ENCODE peak calls at places on chromosomes 4 and X, in nine cellular contexts. C is upper lobe of right lung; A is MM.1S; G is sigmoid colon; Z is neuronal stem cell; S is aorta; D is pancreas; P is PC-3; W is CD8-positive, alpha-beta T cell. R is an unnamed sample.

GRCh38 chr4:182764642-182765041 is 152.5 kb downstream of the DCTD start:
- DNase-seq in C (no peak), A (no peak), G (no peak), Z (no peak), S (no peak), D (no peak), P (no peak), W (no peak), R (no peak)

GRCh38 chr4:65023877-65024670 is 614.8 kb upstream of the TECRL start:
- DNase-seq in C (no peak), A (no peak), G (no peak), Z (no peak), S (no peak), D (no peak), P (no peak), W (no peak), R (no peak)

GRCh38 chr4:41257257-41257900 is 651 bp downstream of the UCHL1 start:
- DNase-seq in C (peak; percentile 80), A (peak; percentile 91), G (peak; percentile 70), Z (peak; percentile 53), S (peak; percentile 56), D (peak; percentile 35), P (no peak), W (no peak), R (peak; percentile 80)

GRCh38 chr4:110122201-110122600 is 76.2 kb downstream of the ELOVL6 start:
- DNase-seq in C (no peak), A (no peak), G (no peak), Z (no peak), S (no peak), D (no peak), P (no peak), W (no peak), R (no peak)

GRCh38 chr4:129352480-129352879 is 256.5 kb downstream of the C4orf33 start:
- DNase-seq in C (no peak), A (peak; percentile 62), G (no peak), Z (no peak), S (no peak), D (no peak), P (no peak), W (no peak), R (no peak)

GRCh38 chr4:168856312-168856711 is 153.7 kb downstream of the CBR4 start:
- DNase-seq in C (no peak), A (no peak), G (no peak), Z (no peak), S (no peak), D (no peak), P (peak; percentile 16), W (no peak), R (no peak)

GRCh38 chrX:132022863-132023116 is 312 bp upstream of the STK26 start:
- DNase-seq in C (no peak), A (peak; percentile 15), G (no peak), Z (no peak), S (no peak), D (no peak), P (no peak), W (no peak), R (no peak)

GRCh38 chr4:13547563-13548041 is 3.3 kb upstream of the NKX3-2 start:
- DNase-seq in C (no peak), A (peak; percentile 56), G (peak; percentile 79), Z (no peak), S (no peak), D (no peak), P (no peak), W (peak; percentile 45), R (no peak)

GRCh38 chr4:185772391-185773093 is 39.5 kb downstream of the SORBS2 start:
- DNase-seq in C (no peak), A (peak; percentile 93), G (no peak), Z (no peak), S (no peak), D (no peak), P (no peak), W (no peak), R (no peak)

GRCh38 chr4:113433116-113433515 is 328.4 kb downstream of the CAMK2D start:
- DNase-seq in C (no peak), A (no peak), G (no peak), Z (no peak), S (no peak), D (no peak), P (no peak), W (no peak), R (no peak)

GRCh38 chr4:109998867-109999303 is 86.2 kb downstream of the EGF start:
- DNase-seq in C (no peak), A (peak; percentile 78), G (no peak), Z (peak; percentile 64), S (no peak), D (no peak), P (peak; percentile 75), W (no peak), R (no peak)

GRCh38 chr4:1378559-1379231 is 27.5 kb downstream of the NKX1-1 start:
- DNase-seq in C (peak; percentile 61), A (no peak), G (peak; percentile 62), Z (no peak), S (peak; percentile 34), D (no peak), P (no peak), W (no peak), R (no peak)

GRCh38 chr4:89110986-89111832 is at the start of gene TIGD2:
- DNase-seq in C (peak; percentile 95), A (peak; percentile 94), G (peak; percentile 93), Z (peak; percentile 88), S (peak; percentile 90), D (peak; percentile 93), P (peak; percentile 82), W (peak; percentile 88), R (peak; percentile 93)

GRCh38 chrX:19342331-19342906 is 1.3 kb upstream of the PDHA1 start:
- DNase-seq in C (no peak), A (no peak), G (no peak), Z (no peak), S (no peak), D (no peak), P (peak; percentile 7), W (no peak), R (no peak)

GRCh38 chr4:133150643-133151300 is 1.7 kb downstream of the PCDH10 start:
- DNase-seq in C (no peak), A (no peak), G (peak; percentile 61), Z (no peak), S (peak; percentile 50), D (no peak), P (no peak), W (no peak), R (no peak)
- H3K27me3 ChIP-seq in C (peaks cover 83% of the 10 kb centered on the region), A (no peaks in the 10 kb centered on the region), G (peaks cover 21% of the 10 kb centered on the region), Z (peaks cover 9% of the 10 kb centered on the region), S (no peaks in the 10 kb centered on the region), D (peaks cover 80% of the 10 kb centered on the region), P (no peaks in the 10 kb centered on the region), W (no peaks in the 10 kb centered on the region), R (no peaks in the 10 kb centered on the region)

GRCh38 chrX:150913511-150913910 is 15.0 kb upstream of the CD99L2 start:
- DNase-seq in C (no peak), A (no peak), G (no peak), Z (no peak), S (no peak), D (no peak), P (no peak), W (no peak), R (no peak)
- H3K27me3 ChIP-seq in C (no peaks in the 10 kb centered on the region), A (no peaks in the 10 kb centered on the region), G (no peaks in the 10 kb centered on the region), Z (no peaks in the 10 kb centered on the region), S (no peaks in the 10 kb centered on the region), D (peaks cover 3% of the 10 kb centered on the region), P (no peaks in the 10 kb centered on the region), W (no peaks in the 10 kb centered on the region), R (no peaks in the 10 kb centered on the region)

GRCh38 chr4:8127051-8127798 is 31.4 kb downstream of the ABLIM2 start:
- DNase-seq in C (no peak), A (no peak), G (no peak), Z (no peak), S (no peak), D (no peak), P (no peak), W (no peak), R (no peak)

GRCh38 chr4:8126523-8126922 is 32.1 kb downstream of the ABLIM2 start:
- DNase-seq in C (no peak), A (no peak), G (no peak), Z (no peak), S (no peak), D (no peak), P (no peak), W (no peak), R (no peak)

GRCh38 chr4:8129136-8129535 is 29.5 kb downstream of the ABLIM2 start:
- DNase-seq in C (no peak), A (no peak), G (no peak), Z (no peak), S (no peak), D (no peak), P (no peak), W (no peak), R (no peak)

GRCh38 chr4:8129785-8130184 is 28.8 kb downstream of the ABLIM2 start:
- DNase-seq in C (no peak), A (no peak), G (no peak), Z (no peak), S (no peak), D (no peak), P (no peak), W (no peak), R (no peak)

DNA sequence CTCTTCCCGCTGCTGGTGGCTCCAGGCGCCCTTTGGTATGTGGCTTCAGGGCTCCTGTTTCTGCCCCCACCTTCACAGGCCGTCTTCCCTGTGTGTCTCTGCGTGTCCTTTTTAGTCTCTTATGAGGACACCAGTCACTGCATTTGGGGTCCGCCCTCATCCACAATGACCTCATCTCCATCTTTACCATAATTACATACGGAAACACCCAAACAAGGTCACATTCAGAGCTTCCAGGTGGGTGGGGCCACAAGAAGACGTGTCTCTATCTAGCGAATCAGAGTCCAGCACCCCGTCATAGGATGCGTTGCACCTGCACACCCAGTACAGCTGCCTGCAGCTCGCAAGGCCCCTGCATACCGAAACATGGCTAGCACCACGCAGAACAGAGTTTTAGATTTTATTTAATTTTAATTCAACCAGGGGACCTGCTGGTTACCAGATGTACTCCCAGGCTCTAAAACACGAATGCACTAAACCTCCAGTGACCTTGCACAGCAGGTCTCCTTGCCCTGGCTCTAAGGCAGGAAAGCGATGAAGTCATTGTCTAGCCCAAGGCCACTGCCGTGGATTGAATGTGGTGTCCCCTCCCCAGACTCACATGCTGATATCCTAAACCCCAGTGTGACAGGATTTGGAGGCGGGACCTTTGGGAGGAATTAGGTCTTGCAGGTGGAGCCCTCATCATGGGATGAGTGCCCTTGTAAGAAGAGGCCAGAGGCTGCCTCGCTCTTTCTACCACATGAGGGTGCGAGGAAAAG is 30.3 kb downstream of the ABLIM2 start:
- DNase-seq in C (no peak), A (peak; percentile 18), G (no peak), Z (no peak), S (no peak), D (no peak), P (no peak), W (no peak), R (no peak)
- H3K27me3 ChIP-seq in C (no peaks in the 10 kb centered on the region), A (peaks cover 98% of the 10 kb centered on the region), G (no peaks in the 10 kb centered on the region), Z (no peaks in the 10 kb centered on the region), S (no peaks in the 10 kb centered on the region), D (no peaks in the 10 kb centered on the region), P (no peaks in the 10 kb centered on the region), W (no peaks in the 10 kb centered on the region), R (no peaks in the 10 kb centered on the region)

DNA sequence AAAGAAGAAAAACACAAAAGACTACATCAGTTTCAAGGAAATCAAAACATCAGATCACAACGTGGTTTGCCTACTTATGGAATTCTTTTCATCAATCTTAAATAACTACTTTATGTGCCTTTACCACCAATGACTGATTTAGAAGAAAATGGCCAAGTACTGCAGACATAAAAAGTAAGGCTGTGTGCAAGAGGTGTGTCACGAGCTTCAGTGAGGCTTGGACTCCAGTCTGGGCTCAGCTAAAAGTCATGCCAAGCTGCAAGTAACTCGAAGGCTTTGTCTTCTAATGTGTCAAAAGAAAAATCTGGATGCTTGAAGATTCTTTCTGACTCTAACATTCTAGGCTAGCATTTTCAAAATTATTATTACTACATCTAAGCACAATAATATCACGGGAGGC is 17.0 kb downstream of the PRSS12 start:
- DNase-seq in C (no peak), A (no peak), G (no peak), Z (no peak), S (no peak), D (no peak), P (no peak), W (no peak), R (no peak)
- H3K27me3 ChIP-seq in C (no peaks in the 10 kb centered on the region), A (no peaks in the 10 kb centered on the region), G (no peaks in the 10 kb centered on the region), Z (no peaks in the 10 kb centered on the region), S (no peaks in the 10 kb centered on the region), D (no peaks in the 10 kb centered on the region), P (no peaks in the 10 kb centered on the region), W (peaks cover 3% of the 10 kb centered on the region), R (no peaks in the 10 kb centered on the region)

R was measured in GM06990.